ENCODE peak calls at places on chromosome 15, in five cellular contexts. X is neuronal stem cell; A is activated CD4-positive, alpha-beta T cell treated with anti-CD3 and anti-CD28 coated beads, Interleukin-2, amount 50 U/mL, for 1 hour; W is stimulated activated CD4-positive, alpha-beta T cell treated with anti-CD3 and anti-CD28 coated beads, TNF-alpha, amount 100 ng/mL, for 4 hours; I is neural progenitor cell. G is an unnamed sample.
A peak's percentile ranks its signal among the peaks of the same experiment; 100 is the strongest.

GRCh38 chr15:48250640-48251076 is 44.6 kb downstream of the SLC12A1 start:
- DNase-seq in W (no peak), A (no peak), X (peak; percentile 56), I (peak; percentile 70), G (no peak)

GRCh38 chr15:95883064-95883463 is 447.4 kb upstream of the NR2F2 start:
- DNase-seq in X (no peak), W (no peak), I (no peak), A (no peak), G (no peak)

GRCh38 chr15:54208786-54209185 is 230.5 kb downstream of the UNC13C start:
- DNase-seq in X (no peak), A (no peak), W (no peak), I (no peak), G (no peak)

GRCh38 chr15:35992791-35993190 is 446.8 kb upstream of the DPH6 start:
- DNase-seq in A (no peak), I (no peak), W (no peak), X (no peak), G (no peak)

GRCh38 chr15:89794627-89795241 is 18.6 kb downstream of the MESP2 start:
- DNase-seq in A (no peak), W (no peak), I (no peak), X (no peak), G (peak; percentile 24)

GRCh38 chr15:89937365-89938355 is 24.9 kb upstream of the ARPIN start:
- DNase-seq in A (no peak), W (no peak), I (no peak), X (no peak), G (no peak)

GRCh38 chr15:67920524-67921240 is 80.8 kb upstream of the RNU6-1 start:
- DNase-seq in X (no peak), A (no peak), I (no peak), W (no peak), G (no peak)

GRCh38 chr15:68580026-68580882 is 1.5 kb downstream of the CORO2B start:
- DNase-seq in A (no peak), X (no peak), W (no peak), I (no peak), G (no peak)

GRCh38 chr15:60003243-60004018 is 680 bp upstream of the FOXB1 start:
- DNase-seq in A (no peak), X (no peak), I (no peak), W (no peak), G (no peak)

GRCh38 chr15:41928100-41928499 is 34.2 kb upstream of the SPTBN5 start:
- DNase-seq in W (no peak), I (no peak), A (no peak), X (no peak), G (no peak)

G was measured in kidney.